ENCODE peak calls at places on chromosomes 3 and 15, in seven cellular contexts. One of them, this sample, is unnamed.

GRCh38 chr3:126968995-126969385 is 13.9 kb upstream of the PLXNA1 start:
- DNase-seq in H9: no peak
- DNase-seq in H1: no peak
- DNase-seq in trophoblast cell: no peak
- DNase-seq in mesenchymal stem cell: no peak
- DNase-seq in IMR-90: no peak
- DNase-seq in mesendoderm: no peak
- DNase-seq in this sample: no peak

GRCh38 chr3:62095080-62095479 is 278.3 kb downstream of the FEZF2 start:
- DNase-seq in trophoblast cell: no peak
- DNase-seq in H1: no peak
- DNase-seq in IMR-90: no peak
- DNase-seq in mesenchymal stem cell: no peak
- DNase-seq in H9: no peak
- DNase-seq in mesendoderm: no peak
- DNase-seq in this sample: no peak

GRCh38 chr15:100914876-100915275 is 4.3 kb upstream of the LRRK1 start:
- DNase-seq in IMR-90: peak
- DNase-seq in mesendoderm: peak
- DNase-seq in H1: no peak
- DNase-seq in mesenchymal stem cell: no peak
- DNase-seq in trophoblast cell: peak
- DNase-seq in H9: peak
- DNase-seq in this sample: no peak

GRCh38 chr3:31219131-31219843 is 313.4 kb upstream of the STT3B start:
- DNase-seq in H1: no peak
- DNase-seq in mesendoderm: no peak
- DNase-seq in IMR-90: peak
- DNase-seq in trophoblast cell: no peak
- DNase-seq in H9: no peak
- DNase-seq in mesenchymal stem cell: peak
- DNase-seq in this sample: no peak

GRCh38 chr3:125593991-125594574 is 1.2 kb downstream of the OSBPL11 start:
- DNase-seq in H1: no peak
- DNase-seq in mesendoderm: peak
- DNase-seq in mesenchymal stem cell: peak
- DNase-seq in H9: no peak
- DNase-seq in IMR-90: no peak
- DNase-seq in trophoblast cell: peak
- DNase-seq in this sample: no peak

GRCh38 chr15:83766326-83766725 is 112.4 kb downstream of the ADAMTSL3 start:
- DNase-seq in trophoblast cell: no peak
- DNase-seq in mesendoderm: no peak
- DNase-seq in mesenchymal stem cell: no peak
- DNase-seq in IMR-90: peak
- DNase-seq in H9: no peak
- DNase-seq in H1: no peak
- DNase-seq in this sample: no peak

GRCh38 chr3:190911382-190911781 is 48.9 kb upstream of the GMNC start:
- DNase-seq in mesenchymal stem cell: no peak
- DNase-seq in H9: no peak
- DNase-seq in IMR-90: no peak
- DNase-seq in H1: no peak
- DNase-seq in mesendoderm: peak
- DNase-seq in trophoblast cell: no peak
- DNase-seq in this sample: peak

GRCh38 chr3:160012108-160012507 is 23.5 kb downstream of the IL12A start:
- DNase-seq in H9: no peak
- DNase-seq in mesendoderm: no peak
- DNase-seq in mesenchymal stem cell: no peak
- DNase-seq in IMR-90: no peak
- DNase-seq in trophoblast cell: no peak
- DNase-seq in H1: no peak
- DNase-seq in this sample: no peak

GRCh38 chr3:61954097-61954528 is 392.7 kb downstream of the PTPRG start:
- DNase-seq in mesenchymal stem cell: peak
- DNase-seq in IMR-90: peak
- DNase-seq in H9: no peak
- DNase-seq in mesendoderm: peak
- DNase-seq in H1: no peak
- DNase-seq in trophoblast cell: no peak
- DNase-seq in this sample: no peak

GRCh38 chr3:16460273-16460672 is 53.2 kb downstream of the RFTN1 start:
- DNase-seq in mesenchymal stem cell: no peak
- DNase-seq in H1: no peak
- DNase-seq in mesendoderm: no peak
- DNase-seq in H9: no peak
- DNase-seq in IMR-90: no peak
- DNase-seq in trophoblast cell: no peak
- DNase-seq in this sample: no peak

GRCh38 chr15:36108539-36108938 is 470.9 kb upstream of the CDIN1 start:
- DNase-seq in mesenchymal stem cell: no peak
- DNase-seq in H1: no peak
- DNase-seq in H9: no peak
- DNase-seq in IMR-90: no peak
- DNase-seq in mesendoderm: no peak
- DNase-seq in trophoblast cell: no peak
- DNase-seq in this sample: no peak

GRCh38 chr15:65960586-65960985 is 91.3 kb downstream of the RAB11A start:
- DNase-seq in H9: no peak
- DNase-seq in H1: no peak
- DNase-seq in mesendoderm: no peak
- DNase-seq in IMR-90: no peak
- DNase-seq in trophoblast cell: no peak
- DNase-seq in mesenchymal stem cell: no peak
- DNase-seq in this sample: no peak

GRCh38 chr3:14486460-14486859 is 53.7 kb downstream of the GRIP2 start:
- DNase-seq in IMR-90: no peak
- DNase-seq in H9: no peak
- DNase-seq in mesenchymal stem cell: no peak
- DNase-seq in mesendoderm: no peak
- DNase-seq in H1: no peak
- DNase-seq in trophoblast cell: no peak
- DNase-seq in this sample: no peak

GRCh38 chr15:31295660-31296059 is 31.0 kb upstream of the KLF13 start:
- DNase-seq in H1: no peak
- DNase-seq in IMR-90: no peak
- DNase-seq in mesendoderm: no peak
- DNase-seq in H9: no peak
- DNase-seq in trophoblast cell: no peak
- DNase-seq in mesenchymal stem cell: no peak
- DNase-seq in this sample: no peak

GRCh38 chr3:51710631-51711351 is 3.9 kb downstream of the GRM2 start:
- DNase-seq in H1: no peak
- DNase-seq in H9: peak
- DNase-seq in IMR-90: no peak
- DNase-seq in mesenchymal stem cell: no peak
- DNase-seq in trophoblast cell: no peak
- DNase-seq in mesendoderm: peak
- DNase-seq in this sample: no peak

GRCh38 chr3:114827495-114827894 is 319.6 kb downstream of the ZBTB20 start:
- DNase-seq in trophoblast cell: no peak
- DNase-seq in IMR-90: peak
- DNase-seq in H9: no peak
- DNase-seq in mesendoderm: peak
- DNase-seq in mesenchymal stem cell: peak
- DNase-seq in H1: peak
- DNase-seq in this sample: peak

GRCh38 chr3:106130384-106131084 is 261.7 kb upstream of the CBLB start:
- DNase-seq in IMR-90: peak
- DNase-seq in mesendoderm: peak
- DNase-seq in mesenchymal stem cell: peak
- DNase-seq in H1: no peak
- DNase-seq in trophoblast cell: peak
- DNase-seq in H9: no peak
- DNase-seq in this sample: no peak

GRCh38 chr15:42919794-42920280 is 741 bp downstream of the TTBK2 start:
- DNase-seq in H9: peak
- DNase-seq in trophoblast cell: peak
- DNase-seq in IMR-90: peak
- DNase-seq in mesenchymal stem cell: peak
- DNase-seq in mesendoderm: peak
- DNase-seq in H1: no peak
- DNase-seq in this sample: no peak

GRCh38 chr3:122510878-122511481 is 3.8 kb downstream of the KPNA1 start:
- DNase-seq in H9: no peak
- DNase-seq in H1: no peak
- DNase-seq in trophoblast cell: peak
- DNase-seq in mesendoderm: no peak
- DNase-seq in mesenchymal stem cell: no peak
- DNase-seq in IMR-90: peak
- DNase-seq in this sample: no peak
- H3K4ac ChIP-seq in H9: no peak
- H3K4ac ChIP-seq in H1: no peak
- H3K4ac ChIP-seq in trophoblast cell: peak
- H3K4ac ChIP-seq in mesendoderm: no peak
- H3K4ac ChIP-seq in mesenchymal stem cell: no peak
- H3K4ac ChIP-seq in IMR-90: no peak
- H3K4ac ChIP-seq in this sample: no peak

GRCh38 chr3:177224406-177224805 is 27.1 kb upstream of the TBL1XR1 start:
- DNase-seq in H9: no peak
- DNase-seq in IMR-90: no peak
- DNase-seq in mesendoderm: no peak
- DNase-seq in H1: no peak
- DNase-seq in trophoblast cell: no peak
- DNase-seq in mesenchymal stem cell: no peak
- DNase-seq in this sample: no peak

GRCh38 chr3:177230641-177231040 is 33.4 kb upstream of the TBL1XR1 start:
- DNase-seq in mesenchymal stem cell: no peak
- DNase-seq in trophoblast cell: no peak
- DNase-seq in mesendoderm: peak
- DNase-seq in IMR-90: no peak
- DNase-seq in H1: no peak
- DNase-seq in H9: no peak
- DNase-seq in this sample: no peak

GRCh38 chr3:177231237-177231636 is 34.0 kb upstream of the TBL1XR1 start:
- DNase-seq in trophoblast cell: no peak
- DNase-seq in mesenchymal stem cell: no peak
- DNase-seq in IMR-90: no peak
- DNase-seq in mesendoderm: no peak
- DNase-seq in H9: no peak
- DNase-seq in H1: no peak
- DNase-seq in this sample: no peak

GRCh38 chr3:177229791-177230190 is 32.5 kb upstream of the TBL1XR1 start:
- DNase-seq in mesenchymal stem cell: peak
- DNase-seq in mesendoderm: no peak
- DNase-seq in trophoblast cell: no peak
- DNase-seq in IMR-90: peak
- DNase-seq in H9: no peak
- DNase-seq in H1: no peak
- DNase-seq in this sample: no peak

DNA sequence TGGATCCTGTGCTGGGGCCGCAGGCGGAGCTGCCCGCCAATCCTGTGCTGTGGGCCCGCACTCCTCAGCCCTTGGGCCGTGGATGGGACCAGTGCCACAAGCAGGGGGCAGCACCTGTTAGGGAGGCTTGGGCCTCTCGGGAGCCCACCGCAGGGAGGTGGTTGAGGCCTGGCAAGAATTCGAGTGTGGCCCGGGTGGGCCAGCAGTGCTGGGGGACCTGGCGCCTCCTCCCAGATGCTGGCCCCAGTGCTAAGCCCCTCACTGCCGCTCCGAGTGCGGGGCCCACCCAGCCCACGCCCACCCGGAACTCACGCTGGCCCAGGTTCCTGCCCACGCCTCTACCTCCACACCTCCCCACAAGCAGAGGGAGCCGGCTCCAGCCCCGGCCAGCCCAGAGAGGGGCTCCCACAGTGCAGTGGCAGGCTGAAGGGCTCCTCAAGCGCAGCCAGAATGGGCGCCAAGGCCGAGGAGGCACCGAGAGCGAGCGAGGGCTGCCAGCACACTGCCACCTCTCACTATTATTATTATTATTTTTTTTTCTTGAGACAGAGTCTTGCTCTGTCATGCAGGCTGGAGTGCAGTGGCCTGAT is 31.4 kb upstream of the TBL1XR1 start:
- DNase-seq in H9: no peak
- DNase-seq in mesenchymal stem cell: no peak
- DNase-seq in mesendoderm: no peak
- DNase-seq in H1: no peak
- DNase-seq in trophoblast cell: no peak
- DNase-seq in IMR-90: no peak
- DNase-seq in this sample: no peak
- H3K4ac ChIP-seq in H9: no peak
- H3K4ac ChIP-seq in mesenchymal stem cell: no peak
- H3K4ac ChIP-seq in mesendoderm: no peak
- H3K4ac ChIP-seq in H1: no peak
- H3K4ac ChIP-seq in trophoblast cell: no peak
- H3K4ac ChIP-seq in IMR-90: no peak
- H3K4ac ChIP-seq in this sample: no peak

GRCh38 chr3:119322523-119323400 is 28.6 kb downstream of the ARHGAP31 start:
- DNase-seq in IMR-90: peak
- DNase-seq in mesendoderm: peak
- DNase-seq in H9: peak
- DNase-seq in trophoblast cell: peak
- DNase-seq in H1: peak
- DNase-seq in mesenchymal stem cell: peak
- DNase-seq in this sample: peak

GRCh38 chr3:119323401-119324107 is 29.4 kb downstream of the ARHGAP31 start:
- DNase-seq in H1: no peak
- DNase-seq in trophoblast cell: peak
- DNase-seq in IMR-90: no peak
- DNase-seq in mesendoderm: peak
- DNase-seq in mesenchymal stem cell: no peak
- DNase-seq in H9: peak
- DNase-seq in this sample: no peak

GRCh38 chr3:119326976-119327375 is 32.8 kb downstream of the ARHGAP31 start:
- DNase-seq in trophoblast cell: no peak
- DNase-seq in H9: no peak
- DNase-seq in mesenchymal stem cell: no peak
- DNase-seq in IMR-90: no peak
- DNase-seq in mesendoderm: no peak
- DNase-seq in H1: no peak
- DNase-seq in this sample: no peak

GRCh38 chr3:119322021-119322522 is 27.9 kb downstream of the ARHGAP31 start:
- DNase-seq in trophoblast cell: no peak
- DNase-seq in H9: no peak
- DNase-seq in mesendoderm: no peak
- DNase-seq in IMR-90: peak
- DNase-seq in H1: no peak
- DNase-seq in mesenchymal stem cell: peak
- DNase-seq in this sample: no peak

GRCh38 chr3:119324899-119325298 is 30.7 kb downstream of the ARHGAP31 start:
- DNase-seq in H9: no peak
- DNase-seq in trophoblast cell: no peak
- DNase-seq in mesendoderm: no peak
- DNase-seq in mesenchymal stem cell: no peak
- DNase-seq in IMR-90: no peak
- DNase-seq in H1: no peak
- DNase-seq in this sample: no peak
- H3K4ac ChIP-seq in H9: no peak
- H3K4ac ChIP-seq in trophoblast cell: no peak
- H3K4ac ChIP-seq in mesendoderm: no peak
- H3K4ac ChIP-seq in mesenchymal stem cell: no peak
- H3K4ac ChIP-seq in IMR-90: no peak
- H3K4ac ChIP-seq in H1: no peak
- H3K4ac ChIP-seq in this sample: no peak

DNA sequence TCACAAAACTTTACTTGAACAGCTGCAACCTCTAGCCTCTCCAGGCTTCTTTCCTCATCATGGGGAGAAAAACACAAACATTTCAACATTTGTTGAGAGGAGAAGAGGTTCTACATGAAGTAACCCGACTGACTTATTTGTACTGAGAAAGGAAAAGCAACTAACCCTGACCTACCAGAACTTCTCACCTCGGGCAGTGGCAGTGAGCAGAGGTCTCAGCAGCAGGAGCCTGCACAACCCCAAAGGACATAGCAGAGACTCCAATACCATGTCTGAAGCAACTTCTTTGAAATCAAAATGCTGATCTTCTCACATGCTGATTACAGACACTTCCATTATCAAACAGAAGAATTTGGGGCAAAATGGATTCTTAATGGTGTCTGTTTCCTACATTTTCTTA is 1085.6 kb upstream of the CFAP20DC start:
- DNase-seq in mesendoderm: peak
- DNase-seq in H1: no peak
- DNase-seq in trophoblast cell: no peak
- DNase-seq in H9: no peak
- DNase-seq in IMR-90: no peak
- DNase-seq in mesenchymal stem cell: no peak
- DNase-seq in this sample: no peak
- H3K4ac ChIP-seq in mesendoderm: no peak
- H3K4ac ChIP-seq in H1: no peak
- H3K4ac ChIP-seq in trophoblast cell: no peak
- H3K4ac ChIP-seq in H9: no peak
- H3K4ac ChIP-seq in IMR-90: no peak
- H3K4ac ChIP-seq in mesenchymal stem cell: no peak
- H3K4ac ChIP-seq in this sample: no peak

This sample was measured in neuronal stem cell.